ENCODE peak calls at places on chromosome 14, in ten cellular contexts. Y is body of pancreas; A is ACHN; U is lower lobe of right lung; G is D341Med; H is neural progenitor cell; Q is adrenal gland; D is tibial artery; C is CD4-positive, CD25-positive, alpha-beta regulatory T cell; P is SK-N-SH. L is an unnamed sample.

GRCh38 chr14:55038708-55039107 is 11.7 kb downstream of the SOCS4 start:
- DNase-seq in Y (no peak), U (no peak), Q (no peak), H (no peak), A (no peak), D (no peak), G (no peak), C (no peak), P (no peak), L (no peak)

GRCh38 chr14:23984891-23985607 is 3.7 kb upstream of the DHRS4L2 start:
- DNase-seq in Q (peak; percentile 51), H (no peak), U (no peak), C (no peak), G (peak; percentile 14), A (no peak), D (no peak), P (no peak), Y (no peak), L (no peak)

GRCh38 chr14:103111297-103111981 is 11.8 kb upstream of the TNFAIP2 start:
- DNase-seq in A (peak; percentile 24), Y (peak; percentile 46), U (no peak), G (no peak), Q (peak; percentile 62), C (no peak), D (no peak), P (no peak), H (no peak), L (no peak)

GRCh38 chr14:33646692-33647260 is 304.1 kb downstream of the EGLN3 start:
- DNase-seq in Y (no peak), A (peak; percentile 3), U (no peak), G (no peak), D (no peak), Q (no peak), H (no peak), C (no peak), P (no peak), L (no peak)

GRCh38 chr14:99601301-99601945 is 2.6 kb downstream of the CCDC85C start:
- DNase-seq in Y (peak; percentile 43), C (no peak), G (no peak), D (no peak), P (no peak), U (no peak), A (no peak), H (no peak), Q (peak; percentile 79), L (no peak)

GRCh38 chr14:52268191-52269061 is 928 bp downstream of the PTGDR start:
- DNase-seq in C (no peak), P (peak; percentile 36), D (peak; percentile 62), G (peak; percentile 60), U (no peak), Y (no peak), H (peak; percentile 66), A (no peak), Q (no peak), L (no peak)

GRCh38 chr14:85175556-85175955 is 354.4 kb upstream of the FLRT2 start:
- DNase-seq in P (no peak), C (no peak), D (no peak), Y (no peak), H (no peak), A (no peak), Q (no peak), U (no peak), G (peak; percentile 43), L (no peak)

GRCh38 chr14:66476964-66477363 is 9.2 kb upstream of the CCDC196 start:
- DNase-seq in Y (no peak), G (no peak), P (peak; percentile 52), U (no peak), H (no peak), C (no peak), A (no peak), D (no peak), Q (peak; percentile 3), L (no peak)

GRCh38 chr14:104968541-104969401 is 9.4 kb downstream of the AHNAK2 start:
- DNase-seq in C (no peak), P (peak; percentile 51), A (peak; percentile 15), Y (no peak), D (peak; percentile 81), G (no peak), H (peak; percentile 37), Q (peak; percentile 81), U (peak; percentile 47), L (no peak)

GRCh38 chr14:103402700-103403099 is 17.5 kb downstream of the MARK3 start:
- DNase-seq in C (no peak), H (no peak), A (no peak), D (no peak), P (no peak), Q (no peak), Y (peak; percentile 37), U (no peak), G (no peak), L (no peak)

GRCh38 chr14:65001758-65002157 is 15.1 kb downstream of the FNTB start:
- DNase-seq in Q (no peak), H (no peak), C (no peak), Y (no peak), A (no peak), G (no peak), P (no peak), D (no peak), U (no peak), L (no peak)

GRCh38 chr14:55129086-55129427 is at the start of gene LGALS3:
- DNase-seq in U (peak; percentile 90), C (peak; percentile 27), D (peak; percentile 90), P (peak; percentile 88), A (peak; percentile 77), H (peak; percentile 83), Y (peak; percentile 75), Q (peak; percentile 74), G (no peak), L (no peak)

GRCh38 chr14:76937181-76938091 is 91.1 kb downstream of the IRF2BPL start:
- DNase-seq in Q (peak; percentile 62), D (peak; percentile 83), H (peak; percentile 78), P (peak; percentile 93), A (no peak), G (peak; percentile 85), U (no peak), C (no peak), Y (no peak), L (no peak)

GRCh38 chr14:53183611-53184010 is 30.5 kb upstream of the DDHD1 start:
- DNase-seq in G (no peak), Y (no peak), D (no peak), Q (no peak), P (no peak), A (no peak), C (no peak), H (no peak), U (no peak), L (no peak)